ENCODE peak calls at places on chromosomes 12 and 14, in six cellular contexts. N is mammary epithelial cell, V is lung, K is A673, P is Peyer's patch, Q is mucosa of descending colon. Y is an unnamed sample.

GRCh38 chr12:45509187-45509586 is 220.3 kb upstream of the ARID2 start:
- DNase-seq in N (peak; percentile 48), V (no peak), K (no peak), P (no peak), Q (no peak), Y (no peak)

GRCh38 chr12:14264316-14264715 is 101.2 kb upstream of the ATF7IP start:
- DNase-seq in N (peak; percentile 35), V (no peak), K (peak; percentile 30), P (no peak), Q (no peak), Y (peak; percentile 34)

GRCh38 chr12:94326727-94327126 is 132.9 kb downstream of the CEP83 start:
- DNase-seq in N (peak; percentile 85), V (no peak), K (no peak), P (no peak), Q (no peak), Y (no peak)

GRCh38 chr14:86072134-86072894 is 542.4 kb downstream of the FLRT2 start:
- DNase-seq in N (no peak), V (no peak), K (peak; percentile 62), P (no peak), Q (no peak), Y (no peak)

GRCh38 chr14:99879401-99880295 is 86.4 kb downstream of the EML1 start:
- DNase-seq in N (peak; percentile 28), V (no peak), K (peak; percentile 41), P (no peak), Q (no peak), Y (no peak)

GRCh38 chr14:20415723-20416622 is 2.7 kb upstream of the TEP1 start:
- DNase-seq in N (peak; percentile 31), V (no peak), K (peak; percentile 80), P (peak; percentile 71), Q (no peak), Y (no peak)

GRCh38 chr14:92726135-92726932 is 22.1 kb downstream of the LGMN start:
- DNase-seq in N (peak; percentile 66), V (peak; percentile 82), K (peak; percentile 15), P (peak; percentile 90), Q (peak; percentile 88), Y (peak; percentile 53)

GRCh38 chr14:92426237-92426636 is 87.3 kb upstream of the RIN3 start:
- DNase-seq in N (peak; percentile 9), V (no peak), K (no peak), P (no peak), Q (no peak), Y (no peak)

GRCh38 chr14:100738704-100739131 is 12.0 kb downstream of the DLK1 start:
- DNase-seq in N (no peak), V (no peak), K (no peak), P (no peak), Q (no peak), Y (no peak)

GRCh38 chr14:28098863-28099262 is 667.7 kb upstream of the FOXG1 start:
- DNase-seq in N (no peak), V (no peak), K (no peak), P (no peak), Q (no peak), Y (no peak)

GRCh38 chr12:124916370-124917134 is 2.1 kb upstream of the UBC start:
- DNase-seq in N (peak; percentile 92), V (peak; percentile 76), K (peak; percentile 77), P (peak; percentile 88), Q (peak; percentile 66), Y (peak; percentile 80)

GRCh38 chr12:131129839-131130238 is 176.1 kb downstream of the ADGRD1 start:
- DNase-seq in N (no peak), V (no peak), K (no peak), P (peak; percentile 18), Q (no peak), Y (no peak)

GRCh38 chr14:25431211-25432076 is 381.5 kb upstream of the STXBP6 start:
- DNase-seq in N (no peak), V (no peak), K (peak; percentile 73), P (no peak), Q (no peak), Y (peak; percentile 52)

GRCh38 chr12:42023733-42024494 is 120.8 kb downstream of the GXYLT1 start:
- DNase-seq in N (peak; percentile 50), V (peak; percentile 74), K (peak; percentile 91), P (peak; percentile 78), Q (peak; percentile 78), Y (peak; percentile 76)

GRCh38 chr12:19546027-19546426 is 106.7 kb downstream of the AEBP2 start:
- DNase-seq in N (no peak), V (no peak), K (no peak), P (no peak), Q (no peak), Y (no peak)

GRCh38 chr12:632102-632696 is 31.0 kb downstream of the NINJ2 start:
- DNase-seq in N (peak; percentile 81), V (peak; percentile 69), K (no peak), P (no peak), Q (no peak), Y (peak; percentile 93)

GRCh38 chr14:55514819-55515470 is 65.1 kb upstream of the KTN1 start:
- DNase-seq in N (peak; percentile 39), V (no peak), K (peak; percentile 88), P (no peak), Q (no peak), Y (no peak)

GRCh38 chr12:41269056-41269455 is 80.9 kb downstream of the PDZRN4 start:
- DNase-seq in N (no peak), V (no peak), K (no peak), P (no peak), Q (no peak), Y (no peak)

GRCh38 chr14:78022059-78022458 is 148.1 kb upstream of the NRXN3 start:
- DNase-seq in N (peak; percentile 46), V (peak; percentile 59), K (peak; percentile 86), P (peak; percentile 63), Q (peak; percentile 71), Y (peak; percentile 59)

GRCh38 chr12:63826002-63826585 is 18.4 kb upstream of the SRGAP1 start:
- DNase-seq in N (peak; percentile 52), V (no peak), K (peak; percentile 73), P (no peak), Q (no peak), Y (peak; percentile 35)

GRCh38 chr12:88897723-88898122 is 317.5 kb upstream of the KITLG start:
- DNase-seq in N (no peak), V (no peak), K (peak; percentile 14), P (no peak), Q (no peak), Y (no peak)

GRCh38 chr12:52151859-52152783 is 39.7 kb downstream of the KRT80 start:
- DNase-seq in N (peak; percentile 95), V (peak; percentile 70), K (peak; percentile 78), P (peak; percentile 85), Q (peak; percentile 87), Y (no peak)

GRCh38 chr12:6465467-6466183 is 4.9 kb downstream of the VAMP1 start:
- DNase-seq in N (peak; percentile 48), V (peak; percentile 61), K (peak; percentile 79), P (peak; percentile 81), Q (no peak), Y (peak; percentile 80)

GRCh38 chr12:19507823-19508222 is 68.5 kb downstream of the AEBP2 start:
- DNase-seq in N (peak; percentile 16), V (no peak), K (peak; percentile 44), P (no peak), Q (no peak), Y (no peak)

GRCh38 chr14:58737511-58737910 is 99.7 kb downstream of the DACT1 start:
- DNase-seq in N (no peak), V (no peak), K (no peak), P (no peak), Q (no peak), Y (no peak)

GRCh38 chr12:121033625-121034349 is 5.3 kb downstream of the OASL start:
- DNase-seq in N (peak; percentile 92), V (no peak), K (peak; percentile 84), P (no peak), Q (no peak), Y (no peak)

GRCh38 chr14:58821421-58821820 is 183.7 kb downstream of the DACT1 start:
- DNase-seq in N (no peak), V (no peak), K (no peak), P (no peak), Q (no peak), Y (no peak)

GRCh38 chr12:14931791-14932560 is 6.4 kb downstream of the ERP27 start:
- DNase-seq in N (no peak), V (no peak), K (no peak), P (no peak), Q (no peak), Y (no peak)

GRCh38 chr14:79568566-79568965 is 642.7 kb downstream of the DIO2 start:
- DNase-seq in N (no peak), V (no peak), K (no peak), P (no peak), Q (no peak), Y (no peak)

GRCh38 chr14:71812693-71813092 is 119.5 kb upstream of the RGS6 start:
- DNase-seq in N (no peak), V (no peak), K (no peak), P (no peak), Q (no peak), Y (no peak)

DNA sequence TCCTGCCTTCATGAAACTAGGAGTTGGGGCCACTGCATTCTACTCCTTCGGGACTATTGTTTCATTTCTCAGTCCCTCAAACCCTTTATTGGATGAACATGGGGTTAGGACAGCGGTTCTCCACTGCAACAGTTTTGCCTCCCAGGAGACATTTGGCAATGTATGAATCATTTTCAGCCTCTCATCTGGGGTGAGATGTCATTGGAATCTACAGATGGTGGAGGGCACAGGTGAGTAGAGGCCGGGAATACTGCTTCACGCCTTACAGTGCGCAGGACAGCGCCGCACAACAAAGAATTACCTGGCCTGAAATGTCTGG is 649 bp upstream of the GNPNAT1 start:
- DNase-seq in N (no peak), V (no peak), K (no peak), P (no peak), Q (no peak), Y (peak; percentile 5)
- TF ChIP-seq CTCF in N (no peak), V (no peak), K (no peak), P (no peak), Q (no peak), Y (no peak)

GRCh38 chr14:65847065-65847847 is 434.7 kb downstream of the FUT8 start:
- DNase-seq in N (no peak), V (no peak), K (no peak), P (peak; percentile 83), Q (no peak), Y (no peak)
- H3K4me1 ChIP-seq in N (no peaks in the 10 kb centered on the region), V (no peaks in the 10 kb centered on the region), K (no peaks in the 10 kb centered on the region), P (no peaks in the 10 kb centered on the region), Q (no peaks in the 10 kb centered on the region), Y (no peaks in the 10 kb centered on the region)

GRCh38 chr12:111451232-111451631 is 45.5 kb downstream of the SH2B3 start:
- DNase-seq in N (no peak), V (no peak), K (no peak), P (no peak), Q (no peak), Y (no peak)
- H3K36me3 ChIP-seq in N (peaks cover 29% of the 10 kb centered on the region), V (peaks cover 30% of the 10 kb centered on the region), K (peaks cover 90% of the 10 kb centered on the region), P (no peaks in the 10 kb centered on the region), Q (no peaks in the 10 kb centered on the region), Y (peaks cover 7% of the 10 kb centered on the region)

GRCh38 chr14:68977137-68977740 is 1.9 kb downstream of the ACTN1 start:
- DNase-seq in N (no peak), V (no peak), K (peak; percentile 12), P (no peak), Q (no peak), Y (no peak)

GRCh38 chr14:68978550-68978911 is 571 bp downstream of the ACTN1 start:
- DNase-seq in N (peak; percentile 43), V (peak; percentile 67), K (peak; percentile 60), P (peak; percentile 69), Q (peak; percentile 83), Y (peak; percentile 72)

GRCh38 chr14:68979021-68979721 is at the start of gene ACTN1:
- DNase-seq in N (peak; percentile 98), V (peak; percentile 95), K (peak; percentile 99), P (peak; percentile 87), Q (peak; percentile 93), Y (peak; percentile 96)

GRCh38 chr14:68976160-68977067 is 2.7 kb downstream of the ACTN1 start:
- DNase-seq in N (peak; percentile 44), V (no peak), K (no peak), P (no peak), Q (peak; percentile 62), Y (peak; percentile 49)

GRCh38 chr14:68977741-68978549 is 1.2 kb downstream of the ACTN1 start:
- DNase-seq in N (peak; percentile 84), V (peak; percentile 61), K (peak; percentile 63), P (peak; percentile 74), Q (peak; percentile 79), Y (peak; percentile 68)
- TF ChIP-seq CTCF in N (no peak), V (no peak), K (no peak), P (no peak), Q (no peak), Y (no peak)